ENCODE peak calls at places on chromosomes 11 and 22, in six cellular contexts. J is K562, O is endothelial cell of umbilical vein, S is GM12878, N is esophagus muscularis mucosa, E is breast epithelium. G is an unnamed sample.

GRCh38 chr11:8932564-8933180 is at the start of gene C11orf16:
- DNase-seq in S (no peak), E (no peak), J (peak; percentile 27), O (no peak), N (no peak), G (peak; percentile 67)

GRCh38 chr11:82843057-82843795 is 57.0 kb downstream of the PRCP start:
- DNase-seq in S (no peak), O (no peak), J (no peak), N (no peak), E (no peak), G (no peak)

GRCh38 chr22:44570476-44571445 is 72.7 kb upstream of the RTL6 start:
- DNase-seq in N (no peak), S (no peak), E (no peak), O (no peak), J (no peak), G (no peak)

GRCh38 chr11:77090373-77091111 is 12.1 kb upstream of the OMP start:
- DNase-seq in J (no peak), N (no peak), S (no peak), E (no peak), O (no peak), G (no peak)

GRCh38 chr11:105046898-105047579 is 1.9 kb upstream of the CARD16 start:
- DNase-seq in S (no peak), N (no peak), J (no peak), E (no peak), O (peak; percentile 95), G (peak; percentile 11)

GRCh38 chr22:22110548-22111266 is 128.1 kb upstream of the TOP3B start:
- DNase-seq in E (no peak), O (peak; percentile 23), J (peak; percentile 96), S (peak; percentile 93), N (no peak), G (peak; percentile 74)

GRCh38 chr11:5226732-5227327 is at the start of gene HBB:
- DNase-seq in O (no peak), E (no peak), S (no peak), N (no peak), J (no peak), G (no peak)

GRCh38 chr11:12831471-12832202 is 157.4 kb downstream of the TEAD1 start:
- DNase-seq in J (no peak), O (no peak), E (no peak), N (no peak), S (no peak), G (no peak)

GRCh38 chr11:116364357-116364756 is 408.4 kb downstream of the BUD13 start:
- DNase-seq in J (no peak), S (no peak), E (no peak), O (no peak), N (no peak), G (no peak)

GRCh38 chr22:45572444-45572843 is 69.8 kb downstream of the FBLN1 start:
- DNase-seq in S (no peak), J (no peak), N (no peak), O (no peak), E (no peak), G (no peak)

GRCh38 chr11:11977206-11977938 is 31.1 kb downstream of the DKK3 start:
- DNase-seq in O (peak; percentile 95), S (no peak), N (no peak), J (no peak), E (peak; percentile 64), G (peak; percentile 51)

GRCh38 chr22:36577019-36577418 is 48.1 kb upstream of the EIF3D start:
- DNase-seq in J (no peak), E (no peak), O (no peak), N (no peak), S (no peak), G (no peak)

GRCh38 chr11:46238967-46239800 is 38.3 kb upstream of the CREB3L1 start:
- DNase-seq in O (peak; percentile 87), S (no peak), N (peak; percentile 95), E (peak; percentile 74), J (peak; percentile 78), G (peak; percentile 93)

GRCh38 chr22:43449205-43449830 is 37.5 kb downstream of the MPPED1 start:
- DNase-seq in S (no peak), E (no peak), N (no peak), J (peak; percentile 70), O (no peak), G (peak; percentile 53)

GRCh38 chr11:12232819-12233601 is 122.6 kb downstream of the MICAL2 start:
- DNase-seq in N (no peak), S (no peak), E (no peak), O (peak; percentile 79), J (no peak), G (no peak)

GRCh38 chr11:45745065-45745811 is 59.7 kb upstream of the SLC35C1 start:
- DNase-seq in N (no peak), O (no peak), J (no peak), S (no peak), E (no peak), G (peak; percentile 22)

GRCh38 chr11:117000039-117000740 is 98.0 kb downstream of the SIK3 start:
- DNase-seq in E (no peak), N (no peak), O (no peak), S (no peak), J (no peak), G (no peak)

GRCh38 chr11:99693941-99694492 is 673.3 kb downstream of the CNTN5 start:
- DNase-seq in N (no peak), E (no peak), J (no peak), S (no peak), O (no peak), G (no peak)

GRCh38 chr22:48197189-48197690 is 1434.8 kb downstream of the TBC1D22A start:
- DNase-seq in S (no peak), J (no peak), N (peak; percentile 57), E (no peak), O (no peak), G (no peak)

GRCh38 chr22:18060646-18061620 is 16.9 kb upstream of the PEX26 start:
- DNase-seq in N (no peak), J (no peak), O (no peak), E (no peak), S (no peak), G (no peak)

GRCh38 chr22:23501708-23502107 is 78.4 kb downstream of the IGLL1 start:
- DNase-seq in N (no peak), S (no peak), J (no peak), O (no peak), E (no peak), G (no peak)

GRCh38 chr11:44437122-44437521 is 127.2 kb upstream of the ALX4 start:
- DNase-seq in J (no peak), S (no peak), N (no peak), O (no peak), E (no peak), G (no peak)

GRCh38 chr11:10604340-10604748 is 35.9 kb upstream of the LYVE1 start:
- DNase-seq in J (no peak), O (peak; percentile 28), N (peak; percentile 90), S (no peak), E (no peak), G (no peak)

GRCh38 chr11:76628408-76628947 is 42.1 kb downstream of the LRRC32 start:
- DNase-seq in E (no peak), O (no peak), N (no peak), S (no peak), J (no peak), G (no peak)

GRCh38 chr11:45859661-45860140 is 12.4 kb downstream of the CRY2 start:
- DNase-seq in S (no peak), N (peak; percentile 96), E (peak; percentile 93), J (no peak), O (peak; percentile 85), G (peak; percentile 41)

GRCh38 chr11:9529333-9529648 is 44.2 kb upstream of the WEE1 start:
- DNase-seq in J (peak; percentile 53), O (no peak), S (no peak), E (peak; percentile 62), N (no peak), G (no peak)

GRCh38 chr11:10301656-10302293 is 3.1 kb upstream of the ADM start:
- DNase-seq in E (no peak), N (no peak), S (no peak), J (no peak), O (no peak), G (no peak)

GRCh38 chr11:112363527-112363926 is 102.9 kb upstream of the PLET1 start:
- DNase-seq in E (no peak), S (no peak), N (no peak), J (no peak), O (no peak), G (no peak)

GRCh38 chr11:15663778-15664218 is 549.1 kb downstream of the INSC start:
- DNase-seq in N (peak; percentile 91), O (no peak), E (no peak), J (no peak), S (no peak), G (peak; percentile 62)

GRCh38 chr22:20531404-20532181 is 24.2 kb downstream of the MED15 start:
- DNase-seq in S (no peak), N (no peak), E (no peak), J (peak; percentile 74), O (peak; percentile 64), G (peak; percentile 68)

GRCh38 chr11:7871056-7871455 is 60.0 kb downstream of the OR10A6 start:
- DNase-seq in N (no peak), S (no peak), J (no peak), O (no peak), E (no peak), G (no peak)

GRCh38 chr22:50519151-50519550 is 6.2 kb downstream of the SCO2 start:
- DNase-seq in S (no peak), O (no peak), J (no peak), E (no peak), N (no peak), G (no peak)
- TF ChIP-seq POLR2AphosphoS5 in S (no peak), O (no peak), J (no peak), E (no peak), N (no peak), G (no peak)

GRCh38 chr11:119728651-119729580 is at the start of gene NECTIN1:
- DNase-seq in O (peak; percentile 89), E (peak; percentile 90), J (peak; percentile 90), N (peak; percentile 97), S (no peak), G (peak; percentile 87)
- TF ChIP-seq POLR2AphosphoS5 in O (peak; percentile 17), E (no peak), J (no peak), N (peak; percentile 86), S (peak; percentile 59), G (no peak)

GRCh38 chr11:124745835-124746620 is 6.0 kb downstream of the VSIG2 start:
- DNase-seq in S (no peak), E (no peak), O (no peak), J (no peak), N (no peak), G (peak; percentile 80)

GRCh38 chr11:124743050-124743449 is 3.3 kb downstream of the NRGN start:
- DNase-seq in S (no peak), O (no peak), E (no peak), J (no peak), N (no peak), G (no peak)

GRCh38 chr11:124747406-124748099 is 4.5 kb downstream of the VSIG2 start:
- DNase-seq in E (no peak), O (peak; percentile 50), J (no peak), N (no peak), S (no peak), G (no peak)

GRCh38 chr11:124746621-124747243 is 5.3 kb downstream of the VSIG2 start:
- DNase-seq in O (peak; percentile 93), E (peak; percentile 81), S (peak; percentile 53), N (no peak), J (peak; percentile 91), G (peak; percentile 94)

GRCh38 chr11:124745270-124745834 is 5.6 kb downstream of the NRGN start:
- DNase-seq in S (no peak), N (no peak), O (no peak), J (no peak), E (no peak), G (no peak)
- TF ChIP-seq POLR2AphosphoS5 in S (no peak), N (no peak), O (no peak), J (no peak), E (no peak), G (no peak)

GRCh38 chr11:57309106-57310059 is 15.4 kb downstream of the TNKS1BP1 start:
- DNase-seq in E (no peak), N (no peak), O (no peak), J (no peak), S (no peak), G (no peak)
- TF ChIP-seq POLR2AphosphoS5 in E (no peak), N (no peak), O (no peak), J (no peak), S (no peak), G (no peak)

G was measured in GM23338.